ENCODE peak calls at places on chromosomes 16 and 17, in four cellular contexts. One of them, this sample, is unnamed. For H3K36me3, the result is how much of the 10 kb centered on the place peaks cover.

GRCh38 chr17:47744168-47745036 is 11.4 kb downstream of the TBX21 start:
- DNase-seq in Peyer's patch: no peak
- DNase-seq in colonic mucosa: no peak
- DNase-seq in GM23338: no peak
- DNase-seq in this sample: no peak

GRCh38 chr17:66468241-66469087 is 166.1 kb downstream of the PRKCA start:
- DNase-seq in Peyer's patch: no peak
- DNase-seq in colonic mucosa: no peak
- DNase-seq in GM23338: peak
- DNase-seq in this sample: no peak

GRCh38 chr17:55395803-55396505 is 25.7 kb downstream of the MMD start:
- DNase-seq in Peyer's patch: no peak
- DNase-seq in colonic mucosa: no peak
- DNase-seq in GM23338: no peak
- DNase-seq in this sample: no peak

GRCh38 chr16:28974007-28974436 is 556 bp upstream of the SPNS1 start:
- DNase-seq in Peyer's patch: peak
- DNase-seq in colonic mucosa: peak
- DNase-seq in GM23338: peak
- DNase-seq in this sample: peak

GRCh38 chr16:1408171-1408837 is 6.2 kb downstream of the UNKL start:
- DNase-seq in Peyer's patch: peak
- DNase-seq in colonic mucosa: peak
- DNase-seq in GM23338: peak
- DNase-seq in this sample: peak

GRCh38 chr17:64732336-64733006 is 70.4 kb upstream of the SMURF2 start:
- DNase-seq in Peyer's patch: no peak
- DNase-seq in colonic mucosa: no peak
- DNase-seq in GM23338: no peak
- DNase-seq in this sample: no peak

GRCh38 chr17:42679001-42679491 is 2.3 kb upstream of the PLEKHH3 start:
- DNase-seq in Peyer's patch: peak
- DNase-seq in colonic mucosa: peak
- DNase-seq in GM23338: peak
- DNase-seq in this sample: peak

GRCh38 chr17:70558821-70559220 is 389.5 kb downstream of the KCNJ2 start:
- DNase-seq in Peyer's patch: no peak
- DNase-seq in colonic mucosa: no peak
- DNase-seq in GM23338: no peak
- DNase-seq in this sample: no peak

GRCh38 chr17:5500247-5500803 is 14.0 kb downstream of the MIS12 start:
- DNase-seq in Peyer's patch: no peak
- DNase-seq in colonic mucosa: no peak
- DNase-seq in GM23338: no peak
- DNase-seq in this sample: no peak

GRCh38 chr16:22672830-22673210 is 141.1 kb upstream of the HS3ST2 start:
- DNase-seq in Peyer's patch: no peak
- DNase-seq in colonic mucosa: no peak
- DNase-seq in GM23338: no peak
- DNase-seq in this sample: no peak

GRCh38 chr17:11506635-11507034 is 91.6 kb upstream of the DNAH9 start:
- DNase-seq in Peyer's patch: no peak
- DNase-seq in colonic mucosa: peak
- DNase-seq in GM23338: peak
- DNase-seq in this sample: no peak

GRCh38 chr16:598823-599739 is 9.2 kb downstream of the RAB40C start:
- DNase-seq in Peyer's patch: no peak
- DNase-seq in colonic mucosa: no peak
- DNase-seq in GM23338: no peak
- DNase-seq in this sample: no peak

GRCh38 chr16:8568231-8568617 is 22.1 kb downstream of the TMEM114 start:
- DNase-seq in Peyer's patch: no peak
- DNase-seq in colonic mucosa: no peak
- DNase-seq in GM23338: no peak
- DNase-seq in this sample: no peak

GRCh38 chr17:44795928-44796327 is 34.2 kb downstream of the GJC1 start:
- DNase-seq in Peyer's patch: no peak
- DNase-seq in colonic mucosa: no peak
- DNase-seq in GM23338: no peak
- DNase-seq in this sample: no peak

GRCh38 chr16:9268446-9268845 is 177.0 kb downstream of the HAPSTR1 start:
- DNase-seq in Peyer's patch: no peak
- DNase-seq in colonic mucosa: no peak
- DNase-seq in GM23338: no peak
- DNase-seq in this sample: no peak

GRCh38 chr17:213286-214105 is 32.0 kb upstream of the DOC2B start:
- DNase-seq in Peyer's patch: no peak
- DNase-seq in colonic mucosa: no peak
- DNase-seq in GM23338: no peak
- DNase-seq in this sample: no peak

GRCh38 chr17:44900894-44901293 is 1.6 kb upstream of the EFTUD2 start:
- DNase-seq in Peyer's patch: peak
- DNase-seq in colonic mucosa: no peak
- DNase-seq in GM23338: no peak
- DNase-seq in this sample: no peak

GRCh38 chr16:90020260-90020837 is 1.1 kb upstream of the DBNDD1 start:
- DNase-seq in Peyer's patch: no peak
- DNase-seq in colonic mucosa: no peak
- DNase-seq in GM23338: no peak
- DNase-seq in this sample: no peak

GRCh38 chr17:69809331-69809730 is 265.7 kb upstream of the KCNJ16 start:
- DNase-seq in Peyer's patch: no peak
- DNase-seq in colonic mucosa: no peak
- DNase-seq in GM23338: no peak
- DNase-seq in this sample: no peak

GRCh38 chr16:89442990-89443726 is 47.2 kb downstream of the ANKRD11 start:
- DNase-seq in Peyer's patch: peak
- DNase-seq in colonic mucosa: peak
- DNase-seq in GM23338: no peak
- DNase-seq in this sample: peak

DNA sequence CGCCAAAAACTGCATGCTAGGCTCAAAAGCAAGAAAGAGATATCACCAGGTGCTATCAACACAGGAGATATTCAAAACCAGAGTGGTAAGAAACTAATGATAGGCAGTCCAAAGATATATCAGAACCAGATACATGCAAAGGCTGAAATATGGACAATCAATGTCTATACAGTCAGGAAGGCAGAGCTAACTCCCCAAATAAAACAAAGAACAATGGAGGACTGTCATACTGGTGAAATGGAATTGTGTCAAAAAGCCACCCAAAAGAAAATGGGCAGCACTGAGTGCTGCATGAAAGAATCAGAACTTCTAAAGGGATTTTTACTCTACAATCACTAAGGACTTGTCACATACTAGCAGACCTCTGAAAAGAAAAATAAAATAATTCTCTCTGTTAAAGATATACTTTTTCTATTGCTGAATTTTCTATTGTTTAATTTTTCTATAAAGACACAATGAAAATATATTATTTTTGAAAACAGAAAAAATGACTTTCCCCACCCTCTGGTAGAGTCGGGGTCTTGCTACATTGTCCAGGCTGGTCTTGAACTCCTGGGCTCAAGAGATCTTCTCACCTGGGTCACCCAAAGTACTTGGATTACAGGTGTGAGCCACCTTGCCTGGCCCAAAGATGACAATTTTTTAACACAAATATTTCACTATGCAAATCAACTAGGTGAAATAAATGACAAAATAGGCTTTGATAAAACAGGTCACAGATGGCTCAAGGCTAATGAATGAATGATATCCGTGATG is 98.2 kb downstream of the USP32 start:
- DNase-seq in Peyer's patch: no peak
- DNase-seq in colonic mucosa: no peak
- DNase-seq in GM23338: no peak
- DNase-seq in this sample: no peak
- H3K27ac ChIP-seq in Peyer's patch: no peak
- H3K27ac ChIP-seq in colonic mucosa: no peak
- H3K27ac ChIP-seq in GM23338: no peak
- H3K27ac ChIP-seq in this sample: no peak

DNA sequence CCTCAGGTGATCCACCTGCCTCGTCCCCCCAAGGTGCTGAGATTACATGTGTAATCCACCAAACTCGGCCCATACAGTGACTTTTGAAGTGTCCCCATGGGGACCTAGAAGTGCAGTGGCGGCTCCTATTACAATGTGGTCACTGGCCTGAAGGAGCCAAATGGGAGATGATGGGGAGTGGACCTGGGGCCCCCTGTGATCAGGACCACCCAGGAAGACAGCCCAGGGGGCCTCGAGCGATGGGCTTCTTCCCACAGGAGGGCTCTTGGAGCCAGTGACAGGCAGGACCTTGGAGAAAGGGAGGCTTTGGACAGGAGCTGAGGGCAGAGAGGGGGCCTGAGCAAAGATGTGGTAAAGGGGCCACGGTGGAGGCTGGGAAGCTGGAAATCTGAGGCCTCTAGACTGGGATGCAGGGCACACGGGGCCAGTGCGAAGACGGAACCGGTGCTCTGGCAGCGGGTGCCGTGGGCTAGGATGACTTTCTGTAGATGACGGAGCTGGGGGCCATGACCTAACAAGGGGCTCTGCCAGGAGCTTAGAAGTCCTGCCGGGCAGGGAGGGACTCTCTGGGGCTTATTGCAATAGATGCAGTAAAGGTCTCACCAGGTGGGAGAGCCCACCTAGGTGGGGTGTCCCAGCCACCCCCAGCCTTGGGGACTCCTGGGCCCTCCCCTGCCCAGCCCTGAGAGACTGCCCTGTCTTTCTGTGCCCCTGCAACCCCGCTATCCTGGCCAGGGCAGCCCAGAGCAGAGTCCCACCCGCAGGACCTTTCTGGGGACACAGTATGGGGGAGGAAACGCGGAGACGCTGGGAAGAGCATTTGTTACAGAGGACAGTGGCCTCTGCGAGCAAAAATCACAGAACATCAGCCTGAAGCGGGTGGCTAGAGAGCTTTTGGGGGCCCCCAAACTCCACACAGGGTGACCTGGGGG is 2.7 kb upstream of the C17orf99 start:
- DNase-seq in Peyer's patch: no peak
- DNase-seq in colonic mucosa: no peak
- DNase-seq in GM23338: no peak
- DNase-seq in this sample: peak
- TF ChIP-seq CTCF in Peyer's patch: no peak
- TF ChIP-seq CTCF in colonic mucosa: no peak
- TF ChIP-seq CTCF in GM23338: no peak
- TF ChIP-seq CTCF in this sample: no peak

GRCh38 chr17:57620576-57620975 is 124.5 kb downstream of the CCDC182 start:
- DNase-seq in Peyer's patch: no peak
- DNase-seq in colonic mucosa: no peak
- DNase-seq in GM23338: no peak
- DNase-seq in this sample: no peak

GRCh38 chr17:57622327-57622885 is 122.7 kb downstream of the CCDC182 start:
- DNase-seq in Peyer's patch: no peak
- DNase-seq in colonic mucosa: no peak
- DNase-seq in GM23338: no peak
- DNase-seq in this sample: no peak

GRCh38 chr17:57615836-57616235 is 129.3 kb downstream of the CCDC182 start:
- DNase-seq in Peyer's patch: no peak
- DNase-seq in colonic mucosa: no peak
- DNase-seq in GM23338: no peak
- DNase-seq in this sample: no peak

GRCh38 chr17:57617218-57617617 is 127.9 kb downstream of the CCDC182 start:
- DNase-seq in Peyer's patch: no peak
- DNase-seq in colonic mucosa: no peak
- DNase-seq in GM23338: no peak
- DNase-seq in this sample: no peak

DNA sequence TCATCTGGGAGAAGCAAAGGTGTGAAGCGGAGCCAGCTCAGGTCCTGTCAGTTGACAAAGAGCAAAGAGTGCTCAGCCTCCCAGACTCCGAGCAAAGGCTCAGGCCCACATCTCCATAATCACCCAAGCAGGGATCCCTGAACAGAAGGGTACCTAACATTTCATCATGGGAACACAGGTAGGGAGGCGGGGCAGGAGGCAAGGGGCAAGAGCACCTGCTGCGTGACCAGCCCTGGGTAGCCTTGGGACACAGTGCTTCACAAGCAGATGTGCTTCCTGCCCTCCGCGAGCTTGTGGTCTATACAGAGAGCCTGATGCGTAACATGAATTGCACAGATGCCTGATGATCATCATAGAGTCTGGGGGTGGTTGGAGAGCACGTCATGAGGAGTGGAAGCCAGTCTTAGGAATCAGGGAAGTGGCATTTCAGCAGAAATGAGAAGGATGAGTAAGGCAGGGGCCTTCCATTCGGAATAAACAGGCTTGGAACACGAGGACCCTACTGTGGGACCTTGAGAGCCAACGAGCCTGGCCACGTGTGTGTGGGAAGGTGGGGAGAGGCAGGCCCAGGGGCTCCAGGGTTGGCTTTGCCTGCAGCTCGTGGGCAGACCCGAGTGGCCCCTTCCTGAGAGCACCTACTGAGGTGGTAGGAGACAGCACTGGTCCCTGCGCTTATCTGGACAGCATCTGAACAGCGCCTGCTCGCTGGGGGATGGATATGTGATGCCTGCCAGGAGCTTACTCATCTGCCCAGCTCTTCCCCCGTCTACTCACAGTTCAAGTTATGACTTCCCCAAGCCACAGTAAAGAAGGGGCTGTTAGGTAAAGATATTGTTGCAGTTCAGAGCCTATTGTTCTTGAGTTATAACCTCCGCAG is 125.8 kb downstream of the CCDC182 start:
- DNase-seq in Peyer's patch: no peak
- DNase-seq in colonic mucosa: no peak
- DNase-seq in GM23338: no peak
- DNase-seq in this sample: no peak
- H3K36me3 ChIP-seq in Peyer's patch: under half
- H3K36me3 ChIP-seq in colonic mucosa: under half
- H3K36me3 ChIP-seq in GM23338: under half
- H3K36me3 ChIP-seq in this sample: under half

GRCh38 chr17:21113706-21114105 is 13.1 kb upstream of the DHRS7B start:
- DNase-seq in Peyer's patch: no peak
- DNase-seq in colonic mucosa: no peak
- DNase-seq in GM23338: no peak
- DNase-seq in this sample: no peak

GRCh38 chr17:21124096-21124495 is 2.7 kb upstream of the DHRS7B start:
- DNase-seq in Peyer's patch: no peak
- DNase-seq in colonic mucosa: no peak
- DNase-seq in GM23338: peak
- DNase-seq in this sample: no peak

GRCh38 chr17:21119945-21120249 is 6.9 kb upstream of the DHRS7B start:
- DNase-seq in Peyer's patch: no peak
- DNase-seq in colonic mucosa: no peak
- DNase-seq in GM23338: no peak
- DNase-seq in this sample: no peak

DNA sequence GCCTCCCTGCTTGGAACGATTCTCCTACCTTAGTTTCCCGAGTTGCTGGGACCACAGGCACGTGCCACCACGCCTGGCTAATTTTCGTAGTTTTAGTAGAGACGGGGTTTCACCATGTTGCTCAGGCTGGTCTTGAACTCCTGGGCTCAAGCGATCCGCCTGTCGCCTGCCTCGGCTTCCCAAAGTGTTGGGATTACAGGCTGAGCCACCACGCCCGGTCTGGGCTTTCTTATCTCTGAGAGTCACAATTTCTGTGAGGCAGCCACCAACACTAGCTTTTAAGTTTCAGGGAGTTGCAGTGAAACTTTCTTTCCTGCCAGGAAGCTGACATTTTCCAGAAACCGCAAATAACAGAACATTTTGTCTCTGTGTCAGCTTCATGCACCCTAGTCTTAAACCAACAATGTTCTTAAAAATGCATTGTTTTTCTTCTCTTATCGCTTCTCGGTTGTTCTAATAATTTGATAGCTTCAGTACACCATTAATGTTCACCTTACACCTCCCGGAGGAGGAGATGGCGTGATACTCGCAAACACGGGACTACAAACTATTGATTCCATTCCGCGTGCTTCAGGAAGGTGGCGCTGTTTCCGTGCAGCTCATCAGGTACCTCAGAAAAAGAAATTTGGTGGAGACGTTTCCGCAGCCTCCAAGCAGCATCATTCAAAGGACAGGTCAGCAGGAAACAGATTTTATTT is 7.4 kb upstream of the DHRS7B start:
- DNase-seq in Peyer's patch: peak
- DNase-seq in colonic mucosa: peak
- DNase-seq in GM23338: peak
- DNase-seq in this sample: peak
- H3K27ac ChIP-seq in Peyer's patch: no peak
- H3K27ac ChIP-seq in colonic mucosa: no peak
- H3K27ac ChIP-seq in GM23338: peak
- H3K27ac ChIP-seq in this sample: peak